ENCODE peak calls at places on chromosomes 13 and 19, in seven cellular contexts. One of them, this sample, is unnamed.

GRCh38 chr13:102569488-102569887 is 27.3 kb upstream of the TPP2 start:
- DNase-seq in esophagus muscularis mucosa: no peak
- DNase-seq in adrenal gland: no peak
- DNase-seq in ovary: no peak
- DNase-seq in body of pancreas: no peak
- DNase-seq in K562: no peak
- DNase-seq in heart left ventricle: no peak
- DNase-seq in this sample: no peak

GRCh38 chr19:33376423-33376822 is 2.9 kb downstream of the CEBPG start:
- DNase-seq in adrenal gland: peak
- DNase-seq in K562: no peak
- DNase-seq in esophagus muscularis mucosa: no peak
- DNase-seq in body of pancreas: peak
- DNase-seq in ovary: no peak
- DNase-seq in heart left ventricle: peak
- DNase-seq in this sample: peak

GRCh38 chr13:78816592-78816991 is 157.6 kb upstream of the OBI1 start:
- DNase-seq in K562: no peak
- DNase-seq in adrenal gland: no peak
- DNase-seq in ovary: no peak
- DNase-seq in body of pancreas: no peak
- DNase-seq in heart left ventricle: no peak
- DNase-seq in esophagus muscularis mucosa: no peak
- DNase-seq in this sample: no peak

GRCh38 chr13:43305416-43305815 is 282.0 kb downstream of the DNAJC15 start:
- DNase-seq in esophagus muscularis mucosa: no peak
- DNase-seq in adrenal gland: no peak
- DNase-seq in heart left ventricle: no peak
- DNase-seq in body of pancreas: no peak
- DNase-seq in ovary: no peak
- DNase-seq in K562: no peak
- DNase-seq in this sample: peak

GRCh38 chr13:59776924-59777690 is 386.6 kb downstream of the DIAPH3 start:
- DNase-seq in K562: no peak
- DNase-seq in esophagus muscularis mucosa: no peak
- DNase-seq in ovary: no peak
- DNase-seq in adrenal gland: no peak
- DNase-seq in heart left ventricle: no peak
- DNase-seq in body of pancreas: no peak
- DNase-seq in this sample: peak

GRCh38 chr19:5434970-5435641 is 20.1 kb upstream of the ZNRF4 start:
- DNase-seq in ovary: no peak
- DNase-seq in K562: peak
- DNase-seq in esophagus muscularis mucosa: no peak
- DNase-seq in adrenal gland: peak
- DNase-seq in heart left ventricle: no peak
- DNase-seq in body of pancreas: no peak
- DNase-seq in this sample: peak

GRCh38 chr19:58317481-58318072 is 9.2 kb upstream of the ZSCAN22 start:
- DNase-seq in heart left ventricle: no peak
- DNase-seq in adrenal gland: no peak
- DNase-seq in ovary: no peak
- DNase-seq in esophagus muscularis mucosa: no peak
- DNase-seq in body of pancreas: no peak
- DNase-seq in K562: peak
- DNase-seq in this sample: no peak

GRCh38 chr13:58298556-58299135 is 667.1 kb downstream of the PCDH17 start:
- DNase-seq in esophagus muscularis mucosa: no peak
- DNase-seq in body of pancreas: no peak
- DNase-seq in heart left ventricle: no peak
- DNase-seq in K562: no peak
- DNase-seq in adrenal gland: no peak
- DNase-seq in ovary: no peak
- DNase-seq in this sample: no peak

GRCh38 chr19:3785938-3786824 is at the start of gene MATK:
- DNase-seq in body of pancreas: no peak
- DNase-seq in heart left ventricle: no peak
- DNase-seq in K562: peak
- DNase-seq in esophagus muscularis mucosa: no peak
- DNase-seq in adrenal gland: no peak
- DNase-seq in ovary: no peak
- DNase-seq in this sample: no peak

GRCh38 chr13:24528816-24529398 is 16.3 kb upstream of the PARP4 start:
- DNase-seq in ovary: no peak
- DNase-seq in adrenal gland: no peak
- DNase-seq in esophagus muscularis mucosa: no peak
- DNase-seq in heart left ventricle: no peak
- DNase-seq in body of pancreas: no peak
- DNase-seq in K562: no peak
- DNase-seq in this sample: no peak

GRCh38 chr19:3599776-3600183 is 6.9 kb downstream of the TBXA2R start:
- DNase-seq in body of pancreas: no peak
- DNase-seq in heart left ventricle: no peak
- DNase-seq in K562: no peak
- DNase-seq in ovary: no peak
- DNase-seq in adrenal gland: no peak
- DNase-seq in esophagus muscularis mucosa: no peak
- DNase-seq in this sample: peak

DNA sequence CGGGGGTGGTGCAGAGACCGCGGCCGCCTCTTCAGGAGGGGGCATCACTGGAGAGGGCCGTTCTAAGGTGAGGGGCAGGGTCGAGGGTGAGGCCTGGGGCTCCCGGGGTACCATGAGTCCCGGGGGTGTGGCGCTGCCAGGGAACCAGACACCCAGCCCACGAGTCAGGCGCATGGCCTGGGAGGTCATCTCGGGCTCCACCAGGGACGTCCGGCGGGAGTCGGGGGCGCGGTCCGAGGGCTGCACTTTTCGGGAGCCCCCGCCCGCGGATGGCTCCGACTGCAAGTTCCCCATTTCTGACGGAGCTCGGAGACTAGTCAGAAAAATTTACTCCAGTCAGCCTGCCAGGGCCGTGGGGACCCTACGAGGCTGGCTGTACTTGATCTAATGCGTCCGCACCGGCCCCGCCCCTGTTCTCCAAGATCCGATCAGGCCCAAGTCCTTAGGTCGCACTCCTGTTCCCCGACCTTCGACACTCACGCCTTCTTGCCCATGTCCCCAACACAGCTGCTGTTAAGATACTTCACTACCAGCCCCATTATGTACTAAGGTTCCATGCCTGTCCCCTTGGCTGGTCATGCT is 775 bp downstream of the GGN start:
- DNase-seq in K562: peak
- DNase-seq in esophagus muscularis mucosa: no peak
- DNase-seq in body of pancreas: no peak
- DNase-seq in ovary: no peak
- DNase-seq in adrenal gland: peak
- DNase-seq in heart left ventricle: no peak
- DNase-seq in this sample: no peak
- TF ChIP-seq POLR2A in K562: no peak
- TF ChIP-seq POLR2A in esophagus muscularis mucosa: no peak
- TF ChIP-seq POLR2A in body of pancreas: no peak
- TF ChIP-seq POLR2A in ovary: no peak
- TF ChIP-seq POLR2A in adrenal gland: no peak
- TF ChIP-seq POLR2A in heart left ventricle: no peak
- TF ChIP-seq POLR2A in this sample: no peak

GRCh38 chr19:38735257-38735686 is 9.0 kb downstream of the CAPN12 start:
- DNase-seq in ovary: no peak
- DNase-seq in esophagus muscularis mucosa: no peak
- DNase-seq in heart left ventricle: no peak
- DNase-seq in body of pancreas: no peak
- DNase-seq in K562: peak
- DNase-seq in adrenal gland: no peak
- DNase-seq in this sample: no peak

GRCh38 chr19:38736036-38736412 is 8.2 kb downstream of the CAPN12 start:
- DNase-seq in K562: peak
- DNase-seq in adrenal gland: peak
- DNase-seq in heart left ventricle: no peak
- DNase-seq in ovary: peak
- DNase-seq in esophagus muscularis mucosa: no peak
- DNase-seq in body of pancreas: peak
- DNase-seq in this sample: no peak

GRCh38 chr19:38733493-38734175 is 10.6 kb downstream of the CAPN12 start:
- DNase-seq in body of pancreas: no peak
- DNase-seq in K562: no peak
- DNase-seq in heart left ventricle: peak
- DNase-seq in esophagus muscularis mucosa: no peak
- DNase-seq in adrenal gland: no peak
- DNase-seq in ovary: no peak
- DNase-seq in this sample: peak

GRCh38 chr19:38734176-38734425 is 10.2 kb downstream of the CAPN12 start:
- DNase-seq in adrenal gland: no peak
- DNase-seq in K562: no peak
- DNase-seq in heart left ventricle: no peak
- DNase-seq in body of pancreas: no peak
- DNase-seq in ovary: no peak
- DNase-seq in esophagus muscularis mucosa: no peak
- DNase-seq in this sample: no peak

GRCh38 chr19:38734426-38735256 is 9.6 kb downstream of the CAPN12 start:
- DNase-seq in esophagus muscularis mucosa: no peak
- DNase-seq in K562: no peak
- DNase-seq in adrenal gland: no peak
- DNase-seq in ovary: no peak
- DNase-seq in heart left ventricle: peak
- DNase-seq in body of pancreas: no peak
- DNase-seq in this sample: peak
- TF ChIP-seq POLR2A in esophagus muscularis mucosa: no peak
- TF ChIP-seq POLR2A in K562: no peak
- TF ChIP-seq POLR2A in adrenal gland: no peak
- TF ChIP-seq POLR2A in ovary: no peak
- TF ChIP-seq POLR2A in heart left ventricle: no peak
- TF ChIP-seq POLR2A in body of pancreas: no peak
- TF ChIP-seq POLR2A in this sample: no peak

GRCh38 chr19:37077929-37078716 is at the start of gene ZNF420:
- DNase-seq in adrenal gland: peak
- DNase-seq in esophagus muscularis mucosa: peak
- DNase-seq in heart left ventricle: peak
- DNase-seq in K562: peak
- DNase-seq in body of pancreas: peak
- DNase-seq in ovary: peak
- DNase-seq in this sample: peak
- TF ChIP-seq POLR2A in adrenal gland: peak
- TF ChIP-seq POLR2A in esophagus muscularis mucosa: no peak
- TF ChIP-seq POLR2A in heart left ventricle: peak
- TF ChIP-seq POLR2A in K562: peak
- TF ChIP-seq POLR2A in body of pancreas: peak
- TF ChIP-seq POLR2A in ovary: peak
- TF ChIP-seq POLR2A in this sample: peak

GRCh38 chr19:45474191-45474940 is 6.6 kb downstream of the FOSB start:
- DNase-seq in adrenal gland: no peak
- DNase-seq in ovary: no peak
- DNase-seq in esophagus muscularis mucosa: no peak
- DNase-seq in body of pancreas: no peak
- DNase-seq in heart left ventricle: no peak
- DNase-seq in K562: no peak
- DNase-seq in this sample: no peak

GRCh38 chr19:45476349-45476717 is 8.5 kb downstream of the FOSB start:
- DNase-seq in heart left ventricle: no peak
- DNase-seq in adrenal gland: no peak
- DNase-seq in esophagus muscularis mucosa: no peak
- DNase-seq in ovary: no peak
- DNase-seq in body of pancreas: no peak
- DNase-seq in K562: no peak
- DNase-seq in this sample: no peak

GRCh38 chr19:45473366-45474190 is 5.8 kb downstream of the FOSB start:
- DNase-seq in ovary: no peak
- DNase-seq in K562: no peak
- DNase-seq in body of pancreas: no peak
- DNase-seq in heart left ventricle: no peak
- DNase-seq in esophagus muscularis mucosa: no peak
- DNase-seq in adrenal gland: no peak
- DNase-seq in this sample: no peak

GRCh38 chr19:45475537-45476348 is 7.9 kb downstream of the FOSB start:
- DNase-seq in adrenal gland: no peak
- DNase-seq in K562: no peak
- DNase-seq in body of pancreas: no peak
- DNase-seq in esophagus muscularis mucosa: no peak
- DNase-seq in ovary: no peak
- DNase-seq in heart left ventricle: no peak
- DNase-seq in this sample: no peak

DNA sequence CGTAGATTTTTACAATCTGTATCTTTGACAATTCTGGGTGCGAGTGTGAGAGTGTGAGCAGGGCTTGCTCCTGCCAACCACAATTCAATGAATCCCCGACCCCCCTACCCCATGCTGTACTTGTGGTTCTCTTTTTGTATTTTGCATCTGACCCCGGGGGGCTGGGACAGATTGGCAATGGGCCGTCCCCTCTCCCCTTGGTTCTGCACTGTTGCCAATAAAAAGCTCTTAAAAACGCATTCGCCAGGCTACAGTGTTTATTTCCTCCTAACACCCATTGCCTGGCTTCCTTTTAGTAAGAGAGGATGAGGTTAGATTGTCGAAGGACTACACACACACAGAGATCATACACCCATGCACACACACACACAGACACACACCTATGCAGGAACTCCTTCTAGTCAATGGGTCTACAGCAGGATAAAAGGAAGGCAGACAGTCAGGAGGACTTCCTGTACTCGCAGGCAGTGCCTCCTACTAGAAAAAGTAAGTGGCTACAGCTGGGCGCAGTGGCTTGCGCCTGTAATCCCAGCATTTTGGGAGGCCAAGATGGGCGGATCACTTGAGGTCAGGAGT is 7.2 kb downstream of the FOSB start:
- DNase-seq in K562: no peak
- DNase-seq in esophagus muscularis mucosa: no peak
- DNase-seq in body of pancreas: no peak
- DNase-seq in heart left ventricle: no peak
- DNase-seq in adrenal gland: no peak
- DNase-seq in ovary: no peak
- DNase-seq in this sample: no peak
- TF ChIP-seq POLR2A in K562: no peak
- TF ChIP-seq POLR2A in esophagus muscularis mucosa: no peak
- TF ChIP-seq POLR2A in body of pancreas: no peak
- TF ChIP-seq POLR2A in heart left ventricle: no peak
- TF ChIP-seq POLR2A in adrenal gland: no peak
- TF ChIP-seq POLR2A in ovary: no peak
- TF ChIP-seq POLR2A in this sample: no peak